ENCODE peak calls at places on chromosomes 6 and 20, in nine cellular contexts. K, Q, A, U, F, M, V, W and E are unnamed samples.

GRCh38 chr6:106751501-106752252 is 122.3 kb downstream of the QRSL1 start:
- DNase-seq in K (peak), Q (no peak), A (no peak), U (no peak), F (peak), M (no peak), V (peak), W (peak), E (no peak)

GRCh38 chr6:47478233-47479155 is 905 bp downstream of the CD2AP start:
- DNase-seq in K (no peak), Q (peak), A (no peak), U (no peak), F (peak), M (no peak), V (no peak), W (peak), E (no peak)

GRCh38 chr20:22548040-22548439 is 36.3 kb downstream of the FOXA2 start:
- DNase-seq in K (no peak), Q (no peak), A (no peak), U (no peak), F (no peak), M (no peak), V (no peak), W (no peak), E (no peak)

GRCh38 chr20:45919536-45919933 is 7.6 kb upstream of the PLTP start:
- DNase-seq in K (no peak), Q (peak), A (no peak), U (no peak), F (peak), M (no peak), V (peak), W (peak), E (peak)

GRCh38 chr6:136526196-136526930 is 23.9 kb downstream of the MAP7 start:
- DNase-seq in K (no peak), Q (peak), A (peak), U (no peak), F (peak), M (peak), V (peak), W (peak), E (peak)

GRCh38 chr6:113934101-113934500 is 36.8 kb downstream of the HDAC2 start:
- DNase-seq in K (no peak), Q (no peak), A (no peak), U (no peak), F (no peak), M (no peak), V (no peak), W (no peak), E (no peak)

GRCh38 chr6:112222111-112222726 is 32.1 kb downstream of the LAMA4 start:
- DNase-seq in K (no peak), Q (peak), A (no peak), U (no peak), F (peak), M (no peak), V (no peak), W (peak), E (peak)

GRCh38 chr6:31122803-31123706 is 2.8 kb upstream of the CDSN start:
- DNase-seq in K (no peak), Q (peak), A (no peak), U (no peak), F (peak), M (no peak), V (peak), W (peak), E (peak)

GRCh38 chr6:73878403-73878802 is 182.4 kb downstream of the CD109 start:
- DNase-seq in K (no peak), Q (no peak), A (no peak), U (no peak), F (no peak), M (no peak), V (no peak), W (no peak), E (no peak)

GRCh38 chr20:51404297-51405060 is 138.0 kb downstream of the NFATC2 start:
- DNase-seq in K (no peak), Q (peak), A (peak), U (peak), F (no peak), M (no peak), V (no peak), W (no peak), E (peak)

GRCh38 chr6:8065519-8065911 is 1.3 kb upstream of the BLOC1S5 start:
- DNase-seq in K (no peak), Q (no peak), A (peak), U (peak), F (no peak), M (no peak), V (no peak), W (peak), E (no peak)

GRCh38 chr6:154709621-154710020 is 23.6 kb upstream of the SCAF8 start:
- DNase-seq in K (no peak), Q (peak), A (no peak), U (no peak), F (peak), M (no peak), V (no peak), W (no peak), E (no peak)

GRCh38 chr6:154710689-154711088 is 22.5 kb upstream of the SCAF8 start:
- DNase-seq in K (no peak), Q (no peak), A (no peak), U (no peak), F (no peak), M (no peak), V (no peak), W (no peak), E (no peak)

GRCh38 chr6:154703094-154703493 is 30.1 kb upstream of the SCAF8 start:
- DNase-seq in K (no peak), Q (no peak), A (no peak), U (no peak), F (no peak), M (no peak), V (no peak), W (no peak), E (no peak)

GRCh38 chr6:154706389-154706788 is 26.8 kb upstream of the SCAF8 start:
- DNase-seq in K (no peak), Q (no peak), A (no peak), U (no peak), F (no peak), M (no peak), V (no peak), W (no peak), E (no peak)

DNA sequence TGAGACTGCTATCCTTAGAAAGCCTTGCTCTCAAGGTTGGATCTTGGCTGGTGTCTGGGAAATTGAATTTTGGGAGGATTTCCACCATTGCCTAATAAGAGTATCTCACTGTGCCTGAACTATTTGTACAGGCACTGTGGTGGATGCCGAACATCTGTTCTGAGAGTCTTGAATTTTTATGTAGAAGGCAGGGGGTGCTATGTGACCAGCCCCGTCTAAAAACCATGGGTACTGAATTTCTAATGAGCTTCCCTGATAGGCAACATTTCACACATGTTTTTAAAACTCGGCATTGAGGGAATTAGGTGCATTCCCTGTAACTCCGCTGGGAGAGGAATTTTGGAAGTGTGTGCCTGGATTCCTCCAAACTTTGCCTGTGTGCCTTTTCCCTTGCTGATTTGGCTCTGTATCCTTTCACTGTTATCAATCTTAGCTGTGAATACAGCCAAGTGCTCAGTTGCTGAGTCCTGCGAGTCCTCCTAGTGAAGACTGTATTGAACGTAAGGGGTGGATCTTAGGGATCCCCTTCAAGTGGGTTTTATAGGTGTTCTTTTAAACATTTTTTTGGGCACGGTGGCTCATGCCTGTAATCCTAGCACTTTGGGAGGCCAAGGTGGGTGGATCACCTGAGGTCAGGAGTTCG is 27.6 kb upstream of the SCAF8 start:
- DNase-seq in K (no peak), Q (peak), A (no peak), U (no peak), F (peak), M (no peak), V (no peak), W (no peak), E (no peak)
- TF ChIP-seq CTCF in K (no peak), Q (no peak), A (no peak), U (no peak), F (peak), M (no peak), V (no peak), W (no peak), E (peak)

GRCh38 chr6:166997768-166998255 is 1.4 kb upstream of the CEP43 start:
- DNase-seq in K (peak), Q (peak), A (peak), U (peak), F (peak), M (peak), V (peak), W (peak), E (peak)
- TF ChIP-seq CTCF in K (peak), Q (peak), A (peak), U (peak), F (peak), M (peak), V (peak), W (peak), E (peak)

GRCh38 chr6:55964136-55964535 is 88.7 kb upstream of the BMP5 start:
- DNase-seq in K (no peak), Q (no peak), A (no peak), U (no peak), F (no peak), M (no peak), V (no peak), W (no peak), E (no peak)

GRCh38 chr6:55960344-55960743 is 85.0 kb upstream of the BMP5 start:
- DNase-seq in K (no peak), Q (no peak), A (no peak), U (no peak), F (no peak), M (no peak), V (no peak), W (no peak), E (no peak)

GRCh38 chr6:55958790-55959189 is 83.4 kb upstream of the BMP5 start:
- DNase-seq in K (no peak), Q (no peak), A (no peak), U (no peak), F (no peak), M (no peak), V (no peak), W (no peak), E (no peak)

GRCh38 chr6:55957961-55958422 is 82.6 kb upstream of the BMP5 start:
- DNase-seq in K (no peak), Q (peak), A (no peak), U (no peak), F (peak), M (no peak), V (no peak), W (peak), E (no peak)

DNA sequence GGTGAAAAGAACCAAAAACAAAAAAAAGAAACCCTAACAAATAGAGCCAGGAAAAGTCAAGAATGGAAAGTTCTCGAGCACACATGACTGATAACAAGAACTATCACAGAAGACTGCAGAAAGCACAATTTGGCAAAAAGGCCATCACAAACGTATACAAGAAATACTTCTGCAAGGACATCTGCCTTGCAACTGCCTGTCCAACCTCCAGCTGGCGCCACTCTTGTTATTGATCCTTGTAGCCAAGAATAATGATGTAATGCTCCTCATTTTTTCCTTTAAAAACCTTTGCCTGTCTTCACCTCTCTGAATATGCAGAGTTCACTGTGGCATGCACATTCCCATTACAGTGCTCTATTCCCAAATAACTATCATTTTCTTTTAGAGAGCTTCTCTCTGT is 87.9 kb upstream of the BMP5 start:
- DNase-seq in K (no peak), Q (peak), A (no peak), U (no peak), F (peak), M (no peak), V (no peak), W (no peak), E (peak)
- TF ChIP-seq CTCF in K (peak), Q (peak), A (peak), U (peak), F (peak), M (peak), V (no peak), W (peak), E (peak)

DNA sequence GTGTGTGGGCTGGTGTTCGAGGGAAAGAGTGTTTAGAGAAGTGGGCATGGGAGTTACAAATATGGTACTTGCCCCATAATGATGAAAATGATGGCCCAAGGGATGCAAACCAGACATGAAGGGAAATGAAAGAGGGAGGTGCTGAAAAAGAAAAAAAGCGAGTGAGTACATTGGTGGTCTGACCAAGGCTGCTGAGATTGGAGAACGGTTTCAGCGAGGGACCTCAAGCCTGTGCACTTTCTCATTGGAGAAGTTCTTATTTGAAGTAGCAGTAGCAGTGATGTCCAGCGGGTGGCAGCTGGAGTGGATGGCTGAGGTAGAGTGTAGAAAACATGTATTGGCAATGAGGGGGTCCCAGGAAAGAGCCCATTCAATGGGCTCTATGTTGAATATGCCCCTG is 54.8 kb downstream of the TNFAIP3 start:
- DNase-seq in K (no peak), Q (no peak), A (no peak), U (no peak), F (no peak), M (no peak), V (no peak), W (no peak), E (no peak)
- TF ChIP-seq CTCF in K (peak), Q (peak), A (no peak), U (peak), F (no peak), M (peak), V (no peak), W (no peak), E (peak)

GRCh38 chr20:33280000-33280680 is 2.9 kb upstream of the BPIFB1 start:
- DNase-seq in K (no peak), Q (no peak), A (no peak), U (no peak), F (no peak), M (no peak), V (no peak), W (no peak), E (no peak)

GRCh38 chr20:33280775-33281174 is 2.2 kb upstream of the BPIFB1 start:
- DNase-seq in K (no peak), Q (no peak), A (no peak), U (no peak), F (no peak), M (no peak), V (no peak), W (no peak), E (no peak)

GRCh38 chr20:33281550-33282146 is 1.4 kb upstream of the BPIFB1 start:
- DNase-seq in K (no peak), Q (no peak), A (no peak), U (no peak), F (no peak), M (no peak), V (no peak), W (no peak), E (no peak)

GRCh38 chr20:33282991-33283555 is at the start of gene BPIFB1:
- DNase-seq in K (no peak), Q (no peak), A (no peak), U (no peak), F (no peak), M (no peak), V (no peak), W (no peak), E (no peak)

DNA sequence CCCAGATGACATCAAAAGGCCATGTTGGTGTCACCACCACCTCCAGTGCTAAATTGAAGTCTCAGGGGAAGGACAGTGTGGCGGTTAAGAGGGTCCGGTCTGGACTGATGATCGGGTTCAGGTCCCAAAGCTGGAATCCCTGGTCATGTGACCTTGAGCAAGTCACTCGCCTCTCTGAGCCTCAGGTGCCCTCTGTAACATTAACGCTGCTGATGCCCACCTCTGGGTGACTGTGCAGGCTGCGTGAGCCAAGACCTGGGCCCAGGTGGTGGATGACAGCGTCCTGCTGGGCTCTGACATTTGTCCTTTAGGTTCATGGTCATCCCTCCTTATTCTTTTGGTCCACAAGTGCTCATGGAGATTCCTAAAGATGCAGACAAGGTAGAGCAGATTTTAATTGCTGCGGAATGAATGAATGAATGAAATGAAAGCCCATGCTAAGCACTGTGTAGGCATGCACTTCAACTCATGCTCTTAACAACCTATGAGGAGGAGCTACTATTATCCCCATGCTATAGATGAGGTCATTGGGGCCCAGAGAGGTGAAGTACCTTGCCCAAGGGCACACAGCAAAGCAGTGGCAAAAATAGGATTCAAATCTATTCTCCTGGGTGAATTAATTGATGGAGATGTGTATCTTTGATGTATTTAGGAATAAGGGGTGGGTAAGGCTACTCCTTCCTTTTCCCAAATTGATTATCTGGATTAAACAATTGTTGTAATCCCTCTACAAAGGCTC is 649 bp upstream of the BPIFB1 start:
- DNase-seq in K (no peak), Q (no peak), A (no peak), U (no peak), F (no peak), M (no peak), V (no peak), W (no peak), E (no peak)
- TF ChIP-seq CTCF in K (no peak), Q (no peak), A (no peak), U (no peak), F (no peak), M (no peak), V (no peak), W (no peak), E (no peak)

GRCh38 chr6:152954443-152954842 is 28.4 kb downstream of the FBXO5 start:
- DNase-seq in K (no peak), Q (no peak), A (peak), U (no peak), F (no peak), M (no peak), V (no peak), W (no peak), E (no peak)

GRCh38 chr6:152952045-152952444 is 30.8 kb downstream of the FBXO5 start:
- DNase-seq in K (no peak), Q (peak), A (no peak), U (no peak), F (peak), M (no peak), V (no peak), W (peak), E (peak)

GRCh38 chr6:152948150-152948768 is 34.6 kb downstream of the FBXO5 start:
- DNase-seq in K (no peak), Q (peak), A (peak), U (no peak), F (peak), M (no peak), V (no peak), W (peak), E (peak)

GRCh38 chr6:152950240-152950639 is 32.6 kb downstream of the FBXO5 start:
- DNase-seq in K (no peak), Q (no peak), A (no peak), U (no peak), F (no peak), M (no peak), V (no peak), W (no peak), E (no peak)

GRCh38 chr6:152952866-152953509 is 29.9 kb downstream of the FBXO5 start:
- DNase-seq in K (no peak), Q (peak), A (peak), U (no peak), F (peak), M (no peak), V (no peak), W (peak), E (peak)
- TF ChIP-seq CTCF in K (peak), Q (peak), A (peak), U (peak), F (peak), M (peak), V (peak), W (peak), E (peak)

DNA sequence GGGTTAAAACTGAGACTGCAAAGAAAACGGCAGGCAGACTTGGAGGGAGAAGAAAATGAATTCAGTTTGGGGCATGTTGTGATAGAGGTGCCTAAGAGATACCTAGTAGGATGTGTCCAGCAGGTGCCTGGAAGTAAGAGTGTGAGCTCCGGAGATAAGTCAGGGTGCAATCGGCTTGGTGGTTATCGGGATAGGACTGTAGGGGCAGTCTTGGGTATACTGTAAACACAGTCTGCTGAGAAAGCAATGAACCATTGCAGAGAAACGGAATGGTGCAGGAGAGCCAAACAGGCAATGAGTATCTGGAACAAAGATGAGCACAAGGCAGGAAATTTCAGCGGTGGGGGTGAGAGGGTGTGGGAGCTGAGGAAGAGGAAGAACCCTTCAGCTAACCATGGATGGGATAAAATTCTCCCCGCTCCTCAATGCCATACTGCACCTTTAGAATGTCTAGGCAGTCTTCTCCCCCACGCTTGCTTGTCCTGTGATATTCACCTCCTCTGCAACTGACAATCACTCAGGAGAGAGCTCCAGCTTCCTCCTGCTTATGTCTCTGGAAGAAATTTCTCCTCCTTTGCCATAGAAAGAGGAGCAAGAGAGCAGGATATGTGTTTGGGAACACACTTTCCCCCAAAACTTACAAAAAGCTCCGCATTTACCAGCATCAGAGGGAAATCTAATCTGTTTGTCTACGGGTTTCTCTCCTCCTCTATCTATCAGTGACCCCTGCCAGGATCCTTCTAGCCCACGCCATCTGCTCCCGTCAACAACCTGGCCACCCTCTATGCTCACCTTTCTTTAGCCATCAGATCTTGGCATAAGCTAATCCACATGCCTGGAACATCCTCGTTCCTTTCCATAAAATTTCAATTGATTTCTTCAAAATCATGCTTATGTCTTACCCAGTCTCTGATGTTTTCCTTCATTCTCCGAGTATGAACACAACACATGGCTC is 381.7 kb upstream of the JARID2 start:
- DNase-seq in K (no peak), Q (no peak), A (no peak), U (no peak), F (no peak), M (no peak), V (no peak), W (no peak), E (no peak)
- TF ChIP-seq CTCF in K (peak), Q (no peak), A (no peak), U (no peak), F (no peak), M (no peak), V (no peak), W (no peak), E (peak)